ENCODE peak calls at places on chromosomes 12 and 14, in four cellular contexts. One of them, this sample, is unnamed.

GRCh38 chr12:108594-108993 is 42.0 kb downstream of the IQSEC3 start:
- DNase-seq in WTC11: no peak
- DNase-seq in GM12878: no peak
- DNase-seq in HepG2: no peak
- DNase-seq in this sample: no peak

GRCh38 chr14:99708449-99708848 is 24.4 kb downstream of the CYP46A1 start:
- DNase-seq in WTC11: no peak
- DNase-seq in GM12878: no peak
- DNase-seq in HepG2: no peak
- DNase-seq in this sample: no peak

GRCh38 chr12:108214486-108214885 is 85.4 kb downstream of the WSCD2 start:
- DNase-seq in WTC11: peak
- DNase-seq in GM12878: no peak
- DNase-seq in HepG2: peak
- DNase-seq in this sample: peak

GRCh38 chr12:111063296-111064026 is 143.1 kb upstream of the MYL2 start:
- DNase-seq in WTC11: no peak
- DNase-seq in GM12878: no peak
- DNase-seq in HepG2: no peak
- DNase-seq in this sample: no peak

GRCh38 chr14:96195441-96196081 is 9.1 kb upstream of the BDKRB2 start:
- DNase-seq in WTC11: no peak
- DNase-seq in GM12878: no peak
- DNase-seq in HepG2: peak
- DNase-seq in this sample: no peak

GRCh38 chr14:99982449-99983250 is 82.6 kb upstream of the EVL start:
- DNase-seq in WTC11: peak
- DNase-seq in GM12878: peak
- DNase-seq in HepG2: peak
- DNase-seq in this sample: peak

GRCh38 chr14:103551338-103551762 is 11.1 kb downstream of the BAG5 start:
- DNase-seq in WTC11: no peak
- DNase-seq in GM12878: no peak
- DNase-seq in HepG2: no peak
- DNase-seq in this sample: no peak

GRCh38 chr14:67557118-67557517 is 24.0 kb downstream of the PLEKHH1 start:
- DNase-seq in WTC11: no peak
- DNase-seq in GM12878: no peak
- DNase-seq in HepG2: peak
- DNase-seq in this sample: no peak

GRCh38 chr14:104424406-104425072 is 155.0 kb upstream of the C14orf180 start:
- DNase-seq in WTC11: no peak
- DNase-seq in GM12878: no peak
- DNase-seq in HepG2: no peak
- DNase-seq in this sample: no peak

GRCh38 chr14:35332517-35333346 is 40.5 kb downstream of the PSMA6 start:
- DNase-seq in WTC11: no peak
- DNase-seq in GM12878: no peak
- DNase-seq in HepG2: no peak
- DNase-seq in this sample: no peak

GRCh38 chr14:35687335-35687939 is 121.7 kb downstream of the RALGAPA1 start:
- DNase-seq in WTC11: peak
- DNase-seq in GM12878: peak
- DNase-seq in HepG2: peak
- DNase-seq in this sample: peak

GRCh38 chr12:124847675-124848074 is 16.0 kb downstream of the SCARB1 start:
- DNase-seq in WTC11: no peak
- DNase-seq in GM12878: no peak
- DNase-seq in HepG2: peak
- DNase-seq in this sample: no peak

GRCh38 chr14:59695198-59695597 is 118.6 kb upstream of the CCDC175 start:
- DNase-seq in WTC11: no peak
- DNase-seq in GM12878: no peak
- DNase-seq in HepG2: no peak
- DNase-seq in this sample: no peak

GRCh38 chr12:104720346-104721064 is 237.6 kb downstream of the SLC41A2 start:
- DNase-seq in WTC11: no peak
- DNase-seq in GM12878: no peak
- DNase-seq in HepG2: no peak
- DNase-seq in this sample: no peak

GRCh38 chr12:69689638-69690037 is 9.5 kb downstream of the BEST3 start:
- DNase-seq in WTC11: no peak
- DNase-seq in GM12878: no peak
- DNase-seq in HepG2: no peak
- DNase-seq in this sample: no peak
- TF ChIP-seq MAX in WTC11: no peak
- TF ChIP-seq MAX in GM12878: no peak
- TF ChIP-seq MAX in HepG2: no peak
- TF ChIP-seq MAX in this sample: no peak

DNA sequence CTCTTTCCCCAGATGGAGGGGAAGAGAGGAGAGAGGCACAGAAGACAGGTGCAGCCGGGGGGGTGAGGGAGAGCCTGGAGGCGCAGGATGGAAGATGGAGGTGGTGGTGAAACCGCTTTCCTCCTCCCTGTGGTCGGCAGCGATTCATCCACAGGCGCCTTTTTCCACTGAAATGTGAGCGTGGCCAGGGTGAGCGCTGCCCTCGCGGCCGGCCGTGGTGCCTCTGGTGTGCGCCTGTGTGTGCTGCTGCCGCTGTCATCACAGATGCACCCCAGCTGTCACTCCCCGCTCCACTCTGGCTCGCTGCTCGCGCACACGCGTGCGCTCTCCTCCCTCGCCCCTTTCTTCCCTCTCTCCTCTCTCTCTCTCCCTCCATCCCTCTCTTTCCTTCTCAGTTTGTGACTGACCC is at the start of gene LRTM2:
- DNase-seq in WTC11: no peak
- DNase-seq in GM12878: no peak
- DNase-seq in HepG2: no peak
- DNase-seq in this sample: no peak
- TF ChIP-seq NR2C2 in WTC11: no peak
- TF ChIP-seq NR2C2 in GM12878: no peak
- TF ChIP-seq NR2C2 in HepG2: no peak
- TF ChIP-seq NR2C2 in this sample: no peak

GRCh38 chr12:131332224-131332623 is 378.5 kb downstream of the ADGRD1 start:
- DNase-seq in WTC11: no peak
- DNase-seq in GM12878: no peak
- DNase-seq in HepG2: no peak
- DNase-seq in this sample: no peak

GRCh38 chr12:131333136-131333535 is 377.8 kb upstream of the SFSWAP start:
- DNase-seq in WTC11: no peak
- DNase-seq in GM12878: no peak
- DNase-seq in HepG2: no peak
- DNase-seq in this sample: no peak

GRCh38 chr12:131331148-131331750 is 377.5 kb downstream of the ADGRD1 start:
- DNase-seq in WTC11: no peak
- DNase-seq in GM12878: no peak
- DNase-seq in HepG2: no peak
- DNase-seq in this sample: no peak

GRCh38 chr12:131333621-131334440 is 377.1 kb upstream of the SFSWAP start:
- DNase-seq in WTC11: no peak
- DNase-seq in GM12878: no peak
- DNase-seq in HepG2: no peak
- DNase-seq in this sample: no peak

GRCh38 chr12:131335456-131335855 is 375.4 kb upstream of the SFSWAP start:
- DNase-seq in WTC11: no peak
- DNase-seq in GM12878: no peak
- DNase-seq in HepG2: no peak
- DNase-seq in this sample: no peak
- TF ChIP-seq MAX in WTC11: no peak
- TF ChIP-seq MAX in GM12878: no peak
- TF ChIP-seq MAX in HepG2: no peak
- TF ChIP-seq MAX in this sample: no peak

DNA sequence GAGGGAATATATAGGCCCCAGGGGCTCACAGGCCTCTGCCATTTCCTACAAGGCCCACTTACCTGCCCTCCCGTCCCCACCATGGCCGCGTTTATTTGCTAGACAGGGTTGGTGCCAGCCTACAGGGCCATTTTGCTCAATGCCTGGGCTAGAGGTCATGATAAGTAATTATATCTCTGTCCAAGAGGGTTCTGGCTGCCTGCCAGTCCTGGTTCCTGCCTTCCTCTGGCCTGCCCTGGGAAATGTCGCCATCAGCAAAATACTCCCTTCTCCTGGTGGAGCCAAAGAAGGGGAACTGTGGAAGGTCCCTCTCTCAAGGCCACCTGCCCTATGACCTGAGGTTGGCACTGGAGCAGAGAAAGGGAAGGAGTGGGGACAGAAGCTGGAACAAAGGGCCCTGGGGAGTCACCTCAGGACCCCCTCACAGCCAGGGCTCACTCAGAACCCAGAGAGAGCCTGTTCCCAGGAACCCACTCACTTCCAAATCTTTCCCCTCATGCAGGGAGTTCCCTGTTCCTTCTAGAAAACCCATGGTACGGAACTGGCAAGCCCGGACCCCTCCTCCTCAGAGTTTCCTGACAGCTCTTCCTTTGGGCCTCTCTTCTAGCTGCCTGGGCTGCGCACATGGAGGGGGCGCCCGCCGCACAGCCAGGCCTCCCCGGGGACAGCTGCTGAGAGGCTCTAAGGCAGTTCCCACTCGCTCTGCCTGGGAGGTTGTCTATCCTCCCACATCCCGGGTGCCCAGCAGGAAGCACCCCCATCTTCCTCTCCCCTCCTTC is 280.5 kb downstream of the DPF3 start:
- DNase-seq in WTC11: no peak
- DNase-seq in GM12878: no peak
- DNase-seq in HepG2: no peak
- DNase-seq in this sample: no peak
- TF ChIP-seq NR2C2 in WTC11: no peak
- TF ChIP-seq NR2C2 in GM12878: no peak
- TF ChIP-seq NR2C2 in HepG2: no peak
- TF ChIP-seq NR2C2 in this sample: no peak

GRCh38 chr12:71333418-71333817 is 106.2 kb upstream of the LGR5 start:
- DNase-seq in WTC11: no peak
- DNase-seq in GM12878: no peak
- DNase-seq in HepG2: no peak
- DNase-seq in this sample: no peak

GRCh38 chr12:71335668-71336257 is 103.8 kb upstream of the LGR5 start:
- DNase-seq in WTC11: no peak
- DNase-seq in GM12878: no peak
- DNase-seq in HepG2: no peak
- DNase-seq in this sample: no peak

GRCh38 chr12:71338933-71339332 is 100.7 kb upstream of the LGR5 start:
- DNase-seq in WTC11: no peak
- DNase-seq in GM12878: no peak
- DNase-seq in HepG2: no peak
- DNase-seq in this sample: no peak
- TF ChIP-seq MAX in WTC11: no peak
- TF ChIP-seq MAX in GM12878: no peak
- TF ChIP-seq MAX in HepG2: no peak
- TF ChIP-seq MAX in this sample: no peak

DNA sequence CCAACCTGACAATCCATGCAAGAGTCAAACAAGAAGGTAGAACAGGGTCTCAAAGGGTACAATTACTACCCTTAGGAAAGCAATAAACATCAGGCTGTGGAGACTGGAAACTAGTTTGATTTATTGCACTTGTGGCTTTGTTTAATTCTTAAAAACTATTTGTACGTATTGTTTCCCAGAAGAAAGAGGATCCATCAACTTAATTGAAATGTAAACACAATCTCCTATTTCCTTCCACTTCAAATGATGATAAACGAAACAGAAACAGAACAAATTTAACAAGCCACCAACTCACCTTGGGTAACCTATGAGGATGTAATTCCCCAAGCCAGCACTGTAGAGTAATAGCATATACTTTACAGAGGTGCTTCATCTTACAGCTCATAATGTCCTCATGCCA is 8.0 kb downstream of the STXBP6 start:
- DNase-seq in WTC11: no peak
- DNase-seq in GM12878: no peak
- DNase-seq in HepG2: no peak
- DNase-seq in this sample: no peak
- TF ChIP-seq NR2C2 in WTC11: no peak
- TF ChIP-seq NR2C2 in GM12878: no peak
- TF ChIP-seq NR2C2 in HepG2: no peak
- TF ChIP-seq NR2C2 in this sample: no peak